ENCODE peak calls at places on chromosomes 2 and 18, in eight cellular contexts. One of them, this sample, is unnamed.
A peak's percentile ranks its signal among the peaks of the same experiment; 100 is the strongest.

GRCh38 chr2:151162185-151162584 is 99.5 kb downstream of the RBM43 start:
- DNase-seq in MV-4-11: no peak
- DNase-seq in mesenchymal stem cell: peak; percentile 44
- DNase-seq in HCT116: no peak
- DNase-seq in activated effector memory CD4-positive, alpha-beta T cell treated with Interleukin-2 at 50 U/mL for 16 hours: no peak
- DNase-seq in Kasumi-1: peak; percentile 38
- DNase-seq in stimulated activated CD4-positive, alpha-beta T cell treated with anti-CD3 and anti-CD28 coated beads, TNF-alpha, amount 100 ng/mL, for 4 hours: no peak
- DNase-seq in M059J: peak; percentile 35
- DNase-seq in this sample: peak; percentile 67

GRCh38 chr18:61551586-61551985 is 218.4 kb downstream of the CDH20 start:
- DNase-seq in mesenchymal stem cell: peak; percentile 88
- DNase-seq in MV-4-11: peak; percentile 52
- DNase-seq in activated effector memory CD4-positive, alpha-beta T cell treated with Interleukin-2 at 50 U/mL for 16 hours: no peak
- DNase-seq in HCT116: peak; percentile 79
- DNase-seq in stimulated activated CD4-positive, alpha-beta T cell treated with anti-CD3 and anti-CD28 coated beads, TNF-alpha, amount 100 ng/mL, for 4 hours: no peak
- DNase-seq in M059J: peak; percentile 81
- DNase-seq in Kasumi-1: peak; percentile 86
- DNase-seq in this sample: peak; percentile 76

GRCh38 chr2:234555616-234556249 is 58.9 kb upstream of the ARL4C start:
- DNase-seq in Kasumi-1: no peak
- DNase-seq in stimulated activated CD4-positive, alpha-beta T cell treated with anti-CD3 and anti-CD28 coated beads, TNF-alpha, amount 100 ng/mL, for 4 hours: no peak
- DNase-seq in MV-4-11: peak; percentile 9
- DNase-seq in HCT116: no peak
- DNase-seq in mesenchymal stem cell: peak; percentile 86
- DNase-seq in activated effector memory CD4-positive, alpha-beta T cell treated with Interleukin-2 at 50 U/mL for 16 hours: no peak
- DNase-seq in M059J: peak; percentile 93
- DNase-seq in this sample: no peak

GRCh38 chr2:24871852-24872323 is 48.1 kb downstream of the ADCY3 start:
- DNase-seq in M059J: no peak
- DNase-seq in HCT116: no peak
- DNase-seq in stimulated activated CD4-positive, alpha-beta T cell treated with anti-CD3 and anti-CD28 coated beads, TNF-alpha, amount 100 ng/mL, for 4 hours: no peak
- DNase-seq in mesenchymal stem cell: peak; percentile 88
- DNase-seq in activated effector memory CD4-positive, alpha-beta T cell treated with Interleukin-2 at 50 U/mL for 16 hours: no peak
- DNase-seq in MV-4-11: no peak
- DNase-seq in Kasumi-1: no peak
- DNase-seq in this sample: no peak

GRCh38 chr2:2244508-2244907 is 86.6 kb downstream of the MYT1L start:
- DNase-seq in Kasumi-1: no peak
- DNase-seq in activated effector memory CD4-positive, alpha-beta T cell treated with Interleukin-2 at 50 U/mL for 16 hours: no peak
- DNase-seq in HCT116: no peak
- DNase-seq in M059J: no peak
- DNase-seq in mesenchymal stem cell: no peak
- DNase-seq in stimulated activated CD4-positive, alpha-beta T cell treated with anti-CD3 and anti-CD28 coated beads, TNF-alpha, amount 100 ng/mL, for 4 hours: no peak
- DNase-seq in MV-4-11: no peak
- DNase-seq in this sample: no peak

GRCh38 chr18:46555724-46556123 is 101.3 kb downstream of the LOXHD1 start:
- DNase-seq in MV-4-11: no peak
- DNase-seq in activated effector memory CD4-positive, alpha-beta T cell treated with Interleukin-2 at 50 U/mL for 16 hours: no peak
- DNase-seq in stimulated activated CD4-positive, alpha-beta T cell treated with anti-CD3 and anti-CD28 coated beads, TNF-alpha, amount 100 ng/mL, for 4 hours: no peak
- DNase-seq in M059J: peak; percentile 43
- DNase-seq in Kasumi-1: peak; percentile 19
- DNase-seq in mesenchymal stem cell: no peak
- DNase-seq in HCT116: peak; percentile 32
- DNase-seq in this sample: no peak

GRCh38 chr18:10559566-10560456 is 34.0 kb downstream of the NAPG start:
- DNase-seq in stimulated activated CD4-positive, alpha-beta T cell treated with anti-CD3 and anti-CD28 coated beads, TNF-alpha, amount 100 ng/mL, for 4 hours: no peak
- DNase-seq in M059J: no peak
- DNase-seq in mesenchymal stem cell: no peak
- DNase-seq in HCT116: no peak
- DNase-seq in MV-4-11: no peak
- DNase-seq in activated effector memory CD4-positive, alpha-beta T cell treated with Interleukin-2 at 50 U/mL for 16 hours: no peak
- DNase-seq in Kasumi-1: peak; percentile 41
- DNase-seq in this sample: peak; percentile 63

GRCh38 chr2:238155051-238155760 is 3.6 kb upstream of the ERFE start:
- DNase-seq in MV-4-11: no peak
- DNase-seq in stimulated activated CD4-positive, alpha-beta T cell treated with anti-CD3 and anti-CD28 coated beads, TNF-alpha, amount 100 ng/mL, for 4 hours: no peak
- DNase-seq in HCT116: no peak
- DNase-seq in mesenchymal stem cell: peak; percentile 86
- DNase-seq in activated effector memory CD4-positive, alpha-beta T cell treated with Interleukin-2 at 50 U/mL for 16 hours: no peak
- DNase-seq in Kasumi-1: no peak
- DNase-seq in M059J: peak; percentile 40
- DNase-seq in this sample: no peak

This sample was measured in NCI-H524.